ENCODE peak calls at places on chromosomes 1 and 21, in eight cellular contexts. H, O, C, F, L, Y, S and Q are unnamed samples.

GRCh38 chr1:65056234-65056633 is 89.9 kb upstream of the JAK1 start:
- DNase-seq in O (no peak), Y (no peak), H (no peak), S (no peak), F (no peak), L (no peak), C (no peak), Q (no peak)

GRCh38 chr1:151399890-151400235 is 490 bp downstream of the PSMB4 start:
- DNase-seq in L (no peak), H (peak), O (no peak), Y (no peak), F (peak), S (no peak), C (no peak), Q (peak)

GRCh38 chr1:162284206-162284955 is 92.3 kb downstream of the SPATA46 start:
- DNase-seq in C (no peak), F (no peak), O (no peak), S (peak), L (no peak), Y (no peak), H (peak), Q (peak)

GRCh38 chr1:233240367-233240766 is 55.2 kb downstream of the PCNX2 start:
- DNase-seq in F (no peak), Y (no peak), L (no peak), C (no peak), S (no peak), H (no peak), O (no peak), Q (no peak)

GRCh38 chr1:16927256-16927655 is 5.5 kb downstream of the CROCC start:
- DNase-seq in Y (no peak), F (no peak), H (no peak), S (no peak), O (no peak), L (no peak), C (no peak), Q (no peak)

GRCh38 chr1:181148636-181149035 is 60.1 kb downstream of the IER5 start:
- DNase-seq in O (no peak), L (no peak), F (no peak), H (no peak), C (no peak), Y (no peak), S (no peak), Q (no peak)

GRCh38 chr21:42234464-42235241 is 15.7 kb downstream of the ABCG1 start:
- DNase-seq in O (peak), C (peak), F (peak), S (peak), L (no peak), Y (peak), H (peak), Q (peak)

GRCh38 chr1:165034136-165034535 is 322.4 kb downstream of the LMX1A start:
- DNase-seq in Y (no peak), O (no peak), C (peak), L (no peak), S (no peak), F (no peak), H (no peak), Q (no peak)

GRCh38 chr1:210916548-210916947 is 217.4 kb downstream of the KCNH1 start:
- DNase-seq in S (no peak), Y (no peak), L (no peak), C (no peak), O (no peak), H (no peak), F (no peak), Q (no peak)

GRCh38 chr1:156025873-156026272 is 5.1 kb upstream of the SSR2 start:
- DNase-seq in C (peak), O (peak), H (peak), F (no peak), S (peak), Y (no peak), L (no peak), Q (no peak)

GRCh38 chr1:234246638-234247116 is 126.6 kb upstream of the COA6 start:
- DNase-seq in L (no peak), O (no peak), H (no peak), F (no peak), S (no peak), Y (no peak), C (no peak), Q (peak)

GRCh38 chr1:15540201-15540600 is 13.6 kb downstream of the DNAJC16 start:
- DNase-seq in O (no peak), S (no peak), L (no peak), H (peak), Y (no peak), C (peak), F (no peak), Q (no peak)

GRCh38 chr1:92961131-92961895 is at the start of gene DIPK1A:
- DNase-seq in H (peak), L (peak), F (peak), O (peak), S (peak), C (peak), Y (peak), Q (peak)

GRCh38 chr1:244971524-244972216 is 107.3 kb upstream of the HNRNPU start:
- DNase-seq in O (no peak), S (no peak), H (peak), C (no peak), Y (no peak), L (peak), F (no peak), Q (peak)

GRCh38 chr1:181398544-181398943 is 84.8 kb upstream of the CACNA1E start:
- DNase-seq in L (no peak), C (no peak), S (no peak), H (no peak), O (no peak), Y (no peak), F (no peak), Q (peak)

GRCh38 chr1:23718482-23718881 is 24.8 kb upstream of the ELOA start:
- DNase-seq in Y (no peak), S (peak), L (no peak), C (peak), H (no peak), F (no peak), O (no peak), Q (no peak)

GRCh38 chr21:34878501-34878900 is 170.6 kb downstream of the RUNX1 start:
- DNase-seq in H (peak), C (no peak), F (no peak), L (no peak), S (no peak), Y (no peak), O (no peak), Q (no peak)

GRCh38 chr21:32414579-32415358 is 2.3 kb downstream of the EVA1C start:
- DNase-seq in S (peak), Y (no peak), H (peak), F (no peak), L (no peak), C (peak), O (no peak), Q (no peak)

GRCh38 chr1:24349891-24350290 is 30.7 kb downstream of the GRHL3 start:
- DNase-seq in F (no peak), H (peak), C (no peak), L (no peak), O (no peak), Y (no peak), S (no peak), Q (no peak)

GRCh38 chr1:20988943-20989342 is 187.8 kb downstream of the EIF4G3 start:
- DNase-seq in Y (no peak), L (no peak), H (no peak), S (no peak), C (no peak), F (no peak), O (no peak), Q (no peak)

GRCh38 chr1:8349961-8350360 is 32.0 kb downstream of the SLC45A1 start:
- DNase-seq in S (no peak), F (peak), L (no peak), H (no peak), C (no peak), Y (no peak), O (no peak), Q (no peak)

DNA sequence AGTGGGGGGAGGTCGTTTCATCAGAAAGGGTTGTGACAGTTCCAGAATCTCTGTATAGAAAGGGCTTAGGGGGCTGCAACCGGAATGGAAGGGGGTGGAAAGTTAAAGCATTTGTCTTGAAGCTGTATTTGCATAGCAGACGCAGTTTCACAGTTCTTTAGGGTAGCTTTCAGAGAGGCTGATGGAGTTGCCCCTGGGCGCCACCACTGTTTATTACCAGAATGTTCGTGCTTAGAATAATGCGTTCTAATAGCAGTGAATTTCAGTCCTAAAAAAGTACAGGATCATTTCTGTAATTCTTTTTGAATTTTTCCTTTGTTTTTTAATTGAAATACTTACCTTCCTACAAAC is 1.3 kb downstream of the EXO1 start:
- DNase-seq in H (no peak), S (no peak), L (no peak), F (no peak), Y (no peak), O (no peak), C (no peak), Q (peak)
- H3K27ac ChIP-seq in H (no peak), S (no peak), L (no peak), F (no peak), Y (no peak), O (no peak), C (no peak), Q (peak)

DNA sequence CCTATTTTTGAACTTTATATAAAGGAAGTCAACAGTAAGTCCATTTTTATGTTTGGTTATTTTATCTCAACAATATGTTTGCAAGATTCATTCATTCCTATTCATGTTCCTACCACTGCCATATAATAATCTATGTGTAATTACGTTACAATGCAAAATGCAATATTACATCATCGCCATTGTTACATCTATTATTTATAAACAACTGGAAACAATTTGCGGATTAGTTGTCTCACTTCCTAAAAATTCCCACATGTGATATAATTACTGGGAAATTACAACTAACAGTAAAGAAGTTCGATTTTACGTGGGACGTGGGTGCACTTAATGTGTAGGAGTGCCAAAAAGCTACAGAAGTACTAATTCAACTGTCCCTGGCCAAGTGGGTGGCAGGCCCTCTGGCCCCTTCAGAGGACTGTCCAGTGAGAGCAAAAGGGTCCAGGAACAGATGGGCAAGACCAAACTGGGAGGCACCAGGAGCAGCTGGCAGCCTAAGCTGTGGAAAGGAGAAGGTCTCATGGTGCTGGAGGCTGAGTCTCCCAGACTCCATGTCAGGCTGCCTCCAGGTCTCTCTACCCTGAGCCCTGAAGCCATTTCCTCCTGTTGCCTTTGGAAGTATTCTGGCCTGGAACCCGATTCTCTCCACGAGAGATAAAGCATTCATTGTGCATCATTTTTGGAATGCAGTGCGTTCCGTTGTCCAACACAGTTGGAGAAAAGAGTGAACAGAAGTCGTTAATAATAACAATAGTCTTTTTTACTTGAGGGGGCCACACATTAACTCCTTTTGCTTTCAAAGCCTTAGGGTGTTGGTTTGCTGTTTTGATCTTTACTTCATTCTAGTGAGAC is 42.9 kb downstream of the TNNT2 start:
- DNase-seq in Y (no peak), F (no peak), O (peak), L (no peak), S (no peak), H (no peak), C (no peak), Q (no peak)
- H3K27ac ChIP-seq in Y (no peak), F (no peak), O (no peak), L (no peak), S (no peak), H (no peak), C (no peak), Q (no peak)

DNA sequence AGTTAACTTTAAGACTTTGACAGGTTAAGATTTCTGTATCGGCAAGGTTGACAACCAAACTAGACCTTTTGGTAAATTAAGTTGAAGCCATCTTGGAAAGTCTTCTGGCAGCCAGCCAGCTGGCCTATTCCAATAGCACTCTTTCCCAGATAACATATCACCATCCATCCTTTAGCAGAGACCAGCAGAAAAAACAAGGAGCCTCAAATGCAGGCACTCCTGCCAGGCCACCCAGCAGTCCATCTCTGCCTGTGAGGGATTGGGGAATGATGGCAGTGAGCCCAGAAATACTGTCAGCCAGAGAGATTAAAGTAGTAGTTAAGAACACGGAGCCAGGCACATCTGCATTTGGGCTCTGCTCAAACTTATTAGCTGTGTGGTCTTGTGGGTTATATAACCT is 19.4 kb downstream of the ZBTB40 start:
- DNase-seq in C (no peak), S (peak), H (peak), O (peak), L (peak), Y (no peak), F (peak), Q (no peak)
- H3K27ac ChIP-seq in C (no peak), S (no peak), H (no peak), O (no peak), L (no peak), Y (no peak), F (no peak), Q (no peak)

DNA sequence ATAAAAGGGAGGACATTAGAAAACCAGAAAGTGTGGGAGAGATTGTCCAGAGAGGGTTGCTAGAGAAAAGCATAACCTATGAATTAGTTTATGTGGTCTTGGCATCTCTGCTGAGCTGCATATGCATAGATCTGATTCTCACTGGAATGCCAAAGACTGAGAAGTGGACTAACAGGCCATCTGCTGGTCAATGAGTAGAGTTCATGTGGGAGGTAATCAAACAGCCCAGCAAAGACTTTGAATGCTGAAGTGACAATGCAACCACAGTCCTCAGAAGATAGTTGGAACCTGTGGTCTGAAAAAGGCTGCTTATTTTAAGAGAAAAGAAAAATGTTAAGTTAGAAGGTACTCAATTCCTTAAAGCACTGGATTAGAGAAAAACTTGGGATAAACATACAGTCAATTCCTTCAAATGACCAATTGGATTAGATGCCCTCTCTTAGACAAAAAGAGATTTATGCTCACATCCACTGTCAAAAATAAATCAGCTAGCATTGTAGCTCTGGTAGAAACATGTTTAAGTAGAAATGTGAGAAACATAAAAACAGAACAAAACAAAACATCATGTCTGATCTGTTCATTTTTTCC is 382.8 kb downstream of the AMY1C start:
- DNase-seq in H (no peak), O (no peak), C (peak), Y (no peak), S (no peak), F (no peak), L (no peak), Q (peak)
- H3K27ac ChIP-seq in H (no peak), O (no peak), C (no peak), Y (no peak), S (no peak), F (no peak), L (no peak), Q (no peak)

DNA sequence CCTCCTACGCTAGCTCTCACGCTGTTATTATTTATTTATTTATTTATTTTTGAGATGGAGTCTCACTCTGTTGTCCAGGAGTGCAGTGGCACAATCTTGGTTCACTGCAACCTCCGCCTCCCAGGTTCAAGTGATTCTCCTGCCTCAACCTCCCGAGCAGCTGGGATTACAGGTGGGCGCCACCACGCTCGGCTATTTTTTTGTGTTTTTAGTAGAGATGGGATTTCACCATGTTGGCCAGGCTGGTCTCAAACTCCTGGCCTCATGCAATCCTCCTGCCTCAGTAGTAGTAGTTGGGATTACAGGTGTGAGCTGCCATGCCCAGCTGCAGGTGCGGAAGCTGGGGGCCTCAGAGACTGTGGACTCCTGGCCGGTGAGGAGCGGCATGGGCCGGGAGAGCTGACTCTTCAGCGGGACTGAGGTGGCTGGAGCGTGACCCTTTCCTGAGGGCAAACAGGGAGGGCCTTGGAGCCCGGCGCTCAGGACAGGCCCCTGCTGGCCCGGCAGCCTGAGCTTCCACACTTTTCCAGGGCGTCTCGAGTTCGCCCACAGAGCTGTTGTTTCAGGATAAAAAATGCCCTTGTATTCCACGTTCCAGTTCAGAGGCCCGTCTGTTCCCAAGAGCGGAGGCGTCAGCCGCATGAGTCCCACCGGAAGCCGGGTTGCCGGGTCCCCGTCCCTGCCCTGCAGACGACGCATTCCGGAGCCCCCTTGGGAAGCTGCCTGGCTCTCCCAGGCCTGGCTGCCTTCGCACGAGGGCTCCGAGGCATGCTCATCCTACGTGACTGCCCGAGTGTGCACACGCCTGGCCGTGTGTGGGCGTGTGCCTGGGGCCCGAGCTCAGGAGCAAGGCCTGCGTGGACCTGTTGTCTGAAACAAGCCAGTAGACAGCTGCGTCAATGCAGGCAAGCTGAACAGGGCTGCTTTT is 126.2 kb downstream of the SIK1 start:
- DNase-seq in S (no peak), F (peak), Y (no peak), O (peak), C (no peak), L (peak), H (no peak), Q (no peak)
- H3K27ac ChIP-seq in S (no peak), F (no peak), Y (no peak), O (no peak), C (no peak), L (peak), H (no peak), Q (no peak)

GRCh38 chr1:45448357-45448756 is 42.6 kb downstream of the TESK2 start:
- DNase-seq in S (no peak), L (no peak), F (no peak), Y (no peak), C (no peak), H (no peak), O (no peak), Q (no peak)
- H3K27ac ChIP-seq in S (no peak), L (no peak), F (no peak), Y (no peak), C (no peak), H (no peak), O (no peak), Q (no peak)

DNA sequence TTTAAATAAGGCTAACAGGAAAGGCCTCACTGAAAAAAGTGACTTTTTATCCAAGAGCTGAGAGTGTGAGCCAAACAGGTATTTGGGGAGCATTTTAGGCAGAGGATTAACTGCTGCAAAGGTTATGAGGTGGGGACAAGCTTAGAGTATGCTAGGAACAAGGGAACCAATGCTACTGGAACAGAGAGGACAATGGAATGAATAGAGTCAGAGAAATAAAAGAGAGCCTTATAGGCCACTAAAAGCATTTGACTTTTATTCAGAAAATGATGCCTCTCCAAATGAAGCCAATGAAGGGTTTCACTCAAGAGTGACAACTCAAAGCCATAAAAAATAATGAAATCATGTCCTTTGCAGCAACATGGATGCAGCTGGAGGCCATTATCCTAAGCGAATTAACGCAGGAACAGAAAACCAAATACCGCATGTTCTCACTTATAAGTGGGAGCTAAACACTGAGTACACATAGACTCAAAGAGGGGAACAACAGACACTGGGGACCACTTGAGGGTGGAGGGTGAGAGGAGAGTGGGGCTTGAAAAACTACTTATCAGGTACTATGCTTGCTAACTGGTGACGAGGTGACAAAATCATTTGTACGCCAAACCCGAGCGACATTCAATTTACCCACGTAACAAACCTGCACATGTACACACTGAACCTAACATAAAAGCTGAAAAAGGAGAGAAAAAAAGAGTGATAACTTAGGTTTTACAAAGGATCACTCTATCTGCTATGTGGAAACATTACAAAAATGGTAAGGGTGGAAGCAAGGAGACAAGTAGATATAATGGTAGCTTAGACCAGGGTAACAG is 11.1 kb downstream of the PTP4A2 start:
- DNase-seq in F (no peak), L (no peak), Y (no peak), S (no peak), H (no peak), O (no peak), C (no peak), Q (no peak)
- H3K27ac ChIP-seq in F (no peak), L (no peak), Y (peak), S (no peak), H (no peak), O (no peak), C (no peak), Q (no peak)

DNA sequence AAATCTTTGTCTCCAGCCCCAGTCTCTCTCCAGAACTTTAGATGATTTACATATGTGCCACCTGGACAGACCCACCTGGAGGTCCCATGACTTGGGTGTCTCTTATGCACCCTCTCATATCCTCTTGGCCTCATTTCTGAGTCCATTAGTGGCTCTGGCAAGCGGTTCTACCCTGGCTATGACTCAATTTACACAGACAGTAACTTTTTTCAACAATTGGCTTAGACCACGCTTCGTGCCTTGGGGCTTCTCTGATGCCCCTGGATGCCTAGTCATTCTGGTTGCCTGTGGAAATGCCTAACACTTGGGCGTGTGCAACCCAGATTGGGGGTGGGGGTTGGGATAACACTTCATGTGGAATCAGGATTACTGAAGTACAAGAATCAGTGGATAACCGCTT is 57.1 kb upstream of the GADD45A start:
- DNase-seq in O (no peak), L (no peak), H (no peak), Y (no peak), F (no peak), S (no peak), C (no peak), Q (no peak)
- H3K27ac ChIP-seq in O (no peak), L (no peak), H (no peak), Y (no peak), F (no peak), S (peak), C (no peak), Q (no peak)